ENCODE peak calls at places on chromosomes 5 and 9, in ten cellular contexts. T, S, R, Z, I, A, E, M, U and O are unnamed samples.

GRCh38 chr5:6576861-6577501 is 55.9 kb downstream of the NSUN2 start:
- DNase-seq in A (no peak), T (peak), E (peak), U (no peak), S (no peak), M (peak), R (peak), I (peak), Z (no peak), O (peak)

GRCh38 chr9:97755618-97756267 is 58.6 kb upstream of the XPA start:
- DNase-seq in U (no peak), R (no peak), Z (no peak), A (no peak), M (no peak), T (no peak), E (no peak), I (no peak), S (no peak), O (no peak)

GRCh38 chr9:14251146-14252071 is 62.5 kb downstream of the NFIB start:
- DNase-seq in S (no peak), T (peak), A (no peak), U (peak), Z (peak), I (peak), E (no peak), R (peak), M (peak), O (no peak)

GRCh38 chr5:170132642-170133448 is 27.1 kb downstream of the FOXI1 start:
- DNase-seq in S (no peak), T (peak), U (no peak), A (no peak), E (peak), Z (no peak), M (no peak), I (peak), R (peak), O (no peak)

GRCh38 chr9:95627802-95628201 is 111.0 kb upstream of the PTCH1 start:
- DNase-seq in Z (no peak), U (no peak), A (no peak), T (no peak), S (no peak), M (no peak), R (no peak), I (no peak), E (no peak), O (no peak)

GRCh38 chr9:7967093-7967827 is 167.7 kb upstream of the DMAC1 start:
- DNase-seq in Z (no peak), U (no peak), A (no peak), E (no peak), I (no peak), M (no peak), T (no peak), S (no peak), R (no peak), O (no peak)

GRCh38 chr5:138986186-138986775 is 111.1 kb upstream of the LRRTM2 start:
- DNase-seq in Z (no peak), U (no peak), S (no peak), T (no peak), R (peak), E (no peak), M (no peak), A (no peak), I (peak), O (no peak)

GRCh38 chr5:14871084-14871572 is 450 bp downstream of the ANKH start:
- DNase-seq in I (no peak), M (no peak), R (no peak), E (no peak), U (peak), T (no peak), A (peak), Z (peak), S (no peak), O (peak)

GRCh38 chr5:57724836-57725235 is 242.2 kb upstream of the ACTBL2 start:
- DNase-seq in E (peak), T (no peak), A (no peak), M (no peak), Z (no peak), U (no peak), R (peak), I (no peak), S (no peak), O (no peak)

GRCh38 chr5:73178265-73178664 is 5.3 kb downstream of the TMEM174 start:
- DNase-seq in Z (no peak), R (no peak), E (no peak), U (no peak), S (no peak), T (no peak), I (no peak), A (no peak), M (no peak), O (no peak)

GRCh38 chr9:112421771-112422222 is 41.9 kb downstream of the HSDL2 start:
- DNase-seq in T (no peak), R (no peak), M (no peak), U (peak), E (no peak), A (no peak), Z (no peak), S (no peak), I (peak), O (no peak)

GRCh38 chr9:126704157-126704941 is 90.6 kb downstream of the LMX1B start:
- DNase-seq in Z (no peak), M (no peak), T (peak), S (no peak), R (peak), A (no peak), E (no peak), U (no peak), I (peak), O (no peak)

GRCh38 chr9:21788752-21789151 is 13.7 kb upstream of the MTAP start:
- DNase-seq in R (peak), A (no peak), E (no peak), S (no peak), U (no peak), I (no peak), T (peak), Z (no peak), M (no peak), O (no peak)

GRCh38 chr5:156191547-156191946 is 135.4 kb upstream of the SGCD start:
- DNase-seq in T (no peak), I (no peak), A (no peak), Z (no peak), R (no peak), E (no peak), M (no peak), U (no peak), S (no peak), O (no peak)

GRCh38 chr5:946720-947625 is 54.3 kb downstream of the TRIP13 start:
- DNase-seq in S (no peak), Z (no peak), T (no peak), A (no peak), M (no peak), E (no peak), R (no peak), U (no peak), I (no peak), O (no peak)

GRCh38 chr9:133995012-133995896 is 3.1 kb upstream of the VAV2 start:
- DNase-seq in S (no peak), E (no peak), A (no peak), R (no peak), M (no peak), U (no peak), Z (no peak), T (no peak), I (no peak), O (no peak)

GRCh38 chr9:16982780-16983179 is 112.3 kb upstream of the BNC2 start:
- DNase-seq in E (no peak), T (no peak), R (no peak), U (no peak), I (no peak), S (no peak), A (no peak), Z (no peak), M (no peak), O (no peak)

GRCh38 chr9:121692606-121693505 is 41.4 kb downstream of the DAB2IP start:
- DNase-seq in M (no peak), I (no peak), U (peak), E (peak), S (no peak), A (no peak), Z (no peak), R (peak), T (no peak), O (no peak)

GRCh38 chr5:6083311-6083941 is 294.9 kb downstream of the MED10 start:
- DNase-seq in A (peak), R (peak), T (no peak), S (no peak), M (no peak), I (no peak), U (no peak), E (no peak), Z (no peak), O (no peak)

GRCh38 chr5:59416441-59416840 is 477.1 kb downstream of the PDE4D start:
- DNase-seq in A (no peak), S (no peak), M (no peak), E (peak), R (peak), U (no peak), T (peak), Z (no peak), I (peak), O (no peak)

GRCh38 chr5:1718669-1719068 is 81.0 kb downstream of the MRPL36 start:
- DNase-seq in Z (no peak), S (no peak), R (peak), M (no peak), A (no peak), T (peak), U (no peak), E (no peak), I (no peak), O (no peak)

GRCh38 chr9:109166171-109166770 is 778 bp downstream of the FRRS1L start:
- DNase-seq in M (no peak), Z (no peak), I (no peak), E (no peak), T (no peak), S (no peak), R (no peak), A (no peak), U (no peak), O (peak)

GRCh38 chr9:135965124-135965756 is 4.1 kb upstream of the UBAC1 start:
- DNase-seq in I (no peak), Z (no peak), T (no peak), E (no peak), S (no peak), A (no peak), M (no peak), U (no peak), R (no peak), O (no peak)

GRCh38 chr9:137116728-137117127 is 2.2 kb upstream of the DPP7 start:
- DNase-seq in A (no peak), U (no peak), R (no peak), S (no peak), M (no peak), E (no peak), Z (no peak), I (peak), T (no peak), O (no peak)

GRCh38 chr9:38680827-38681226 is 39.1 kb downstream of the FAM240B start:
- DNase-seq in E (no peak), T (peak), I (peak), Z (no peak), U (no peak), R (peak), M (no peak), A (peak), S (no peak), O (no peak)

GRCh38 chr5:135718151-135718550 is 116.3 kb upstream of the SLC25A48 start:
- DNase-seq in I (peak), Z (no peak), U (no peak), E (no peak), A (no peak), R (peak), M (no peak), T (no peak), S (no peak), O (no peak)

GRCh38 chr9:87113892-87114291 is 166.6 kb upstream of the GAS1 start:
- DNase-seq in T (peak), E (no peak), A (no peak), Z (no peak), I (no peak), S (no peak), M (no peak), U (no peak), R (no peak), O (no peak)

GRCh38 chr9:18184034-18184800 is 289.7 kb upstream of the ADAMTSL1 start:
- DNase-seq in Z (no peak), I (peak), S (no peak), R (no peak), M (no peak), U (no peak), E (no peak), A (no peak), T (no peak), O (no peak)

GRCh38 chr9:124776952-124777645 is at the start of gene OLFML2A:
- DNase-seq in T (no peak), S (no peak), R (peak), A (peak), U (no peak), M (no peak), E (no peak), I (no peak), Z (no peak), O (peak)

GRCh38 chr9:80467632-80468031 is 895.9 kb downstream of the TLE4 start:
- DNase-seq in E (no peak), A (no peak), T (no peak), R (peak), S (no peak), Z (no peak), I (peak), U (no peak), M (no peak), O (no peak)

GRCh38 chr5:158058208-158058607 is 199.3 kb upstream of the CLINT1 start:
- DNase-seq in M (no peak), S (no peak), I (no peak), Z (no peak), T (no peak), R (peak), A (no peak), E (no peak), U (no peak), O (no peak)

GRCh38 chr5:62578540-62578939 is at the start of gene LRRC70:
- DNase-seq in M (peak), E (peak), R (no peak), S (no peak), Z (no peak), U (no peak), A (no peak), T (peak), I (peak), O (no peak)

GRCh38 chr5:96487859-96488258 is 54.8 kb upstream of the PCSK1 start:
- DNase-seq in I (no peak), T (no peak), R (peak), A (no peak), Z (no peak), S (no peak), E (no peak), U (no peak), M (no peak), O (no peak)

GRCh38 chr5:174777545-174777944 is 53.2 kb downstream of the MSX2 start:
- DNase-seq in R (no peak), Z (no peak), I (no peak), T (peak), A (no peak), S (no peak), E (no peak), U (no peak), M (no peak), O (no peak)

GRCh38 chr5:77935516-77936364 is 159.6 kb upstream of the TBCA start:
- DNase-seq in Z (no peak), R (no peak), I (peak), M (peak), S (no peak), U (no peak), A (no peak), T (peak), E (no peak), O (no peak)

GRCh38 chr5:113331201-113331551 is 103.6 kb downstream of the TSSK1B start:
- DNase-seq in U (no peak), S (no peak), I (peak), Z (no peak), A (no peak), T (peak), R (peak), E (no peak), M (no peak), O (no peak)

GRCh38 chr5:113340537-113340936 is 94.3 kb downstream of the TSSK1B start:
- DNase-seq in E (no peak), M (no peak), A (no peak), Z (no peak), I (peak), S (no peak), T (no peak), U (no peak), R (peak), O (no peak)

GRCh38 chr5:113337515-113338140 is 97.2 kb downstream of the TSSK1B start:
- DNase-seq in U (no peak), A (no peak), I (no peak), R (peak), T (peak), E (no peak), Z (no peak), S (no peak), M (no peak), O (no peak)

GRCh38 chr5:113338628-113339027 is 96.2 kb downstream of the TSSK1B start:
- DNase-seq in S (no peak), U (no peak), M (no peak), A (no peak), R (peak), T (no peak), E (no peak), Z (no peak), I (no peak), O (no peak)

DNA sequence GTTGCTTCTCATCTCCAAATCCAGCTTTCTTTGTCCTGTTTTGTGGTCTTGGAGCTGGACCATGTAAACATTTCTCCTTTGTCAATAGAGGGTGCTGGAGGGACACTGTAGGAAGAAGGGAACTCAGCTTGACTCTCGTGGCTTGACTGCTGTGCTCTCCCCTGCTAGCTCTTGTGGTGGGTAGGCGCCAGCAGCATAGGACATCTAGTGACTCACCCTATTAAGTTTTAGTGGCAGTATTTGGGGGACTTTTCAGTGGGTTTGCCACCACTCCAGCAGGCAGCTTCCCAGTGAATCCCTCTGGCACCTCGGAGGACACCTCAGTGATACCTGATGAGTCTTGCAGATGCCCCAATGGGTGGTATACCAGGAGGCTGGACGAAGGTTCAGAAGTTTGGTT is 97.8 kb downstream of the TSSK1B start:
- DNase-seq in A (peak), S (no peak), R (peak), E (no peak), I (peak), T (peak), U (peak), Z (peak), M (no peak), O (no peak)
- TF ChIP-seq CTCF in A (no peak), S (no peak), R (peak), E (peak), I (peak), T (peak), U (peak), Z (peak), M (peak), O (peak)

GRCh38 chr9:25964239-25964638 is 286.0 kb upstream of the TUSC1 start:
- DNase-seq in T (peak), I (peak), R (peak), M (no peak), U (no peak), E (peak), A (peak), Z (no peak), S (no peak), O (peak)
- TF ChIP-seq CTCF in T (peak), I (peak), R (peak), M (peak), U (peak), E (peak), A (peak), Z (peak), S (peak), O (peak)

GRCh38 chr5:34548086-34548403 is 108.1 kb upstream of the RAI14 start:
- DNase-seq in U (no peak), R (no peak), I (no peak), E (no peak), M (no peak), Z (no peak), A (no peak), T (no peak), S (no peak), O (no peak)
- TF ChIP-seq CTCF in U (no peak), R (no peak), I (no peak), E (no peak), M (no peak), Z (no peak), A (no peak), T (no peak), S (no peak), O (no peak)

DNA sequence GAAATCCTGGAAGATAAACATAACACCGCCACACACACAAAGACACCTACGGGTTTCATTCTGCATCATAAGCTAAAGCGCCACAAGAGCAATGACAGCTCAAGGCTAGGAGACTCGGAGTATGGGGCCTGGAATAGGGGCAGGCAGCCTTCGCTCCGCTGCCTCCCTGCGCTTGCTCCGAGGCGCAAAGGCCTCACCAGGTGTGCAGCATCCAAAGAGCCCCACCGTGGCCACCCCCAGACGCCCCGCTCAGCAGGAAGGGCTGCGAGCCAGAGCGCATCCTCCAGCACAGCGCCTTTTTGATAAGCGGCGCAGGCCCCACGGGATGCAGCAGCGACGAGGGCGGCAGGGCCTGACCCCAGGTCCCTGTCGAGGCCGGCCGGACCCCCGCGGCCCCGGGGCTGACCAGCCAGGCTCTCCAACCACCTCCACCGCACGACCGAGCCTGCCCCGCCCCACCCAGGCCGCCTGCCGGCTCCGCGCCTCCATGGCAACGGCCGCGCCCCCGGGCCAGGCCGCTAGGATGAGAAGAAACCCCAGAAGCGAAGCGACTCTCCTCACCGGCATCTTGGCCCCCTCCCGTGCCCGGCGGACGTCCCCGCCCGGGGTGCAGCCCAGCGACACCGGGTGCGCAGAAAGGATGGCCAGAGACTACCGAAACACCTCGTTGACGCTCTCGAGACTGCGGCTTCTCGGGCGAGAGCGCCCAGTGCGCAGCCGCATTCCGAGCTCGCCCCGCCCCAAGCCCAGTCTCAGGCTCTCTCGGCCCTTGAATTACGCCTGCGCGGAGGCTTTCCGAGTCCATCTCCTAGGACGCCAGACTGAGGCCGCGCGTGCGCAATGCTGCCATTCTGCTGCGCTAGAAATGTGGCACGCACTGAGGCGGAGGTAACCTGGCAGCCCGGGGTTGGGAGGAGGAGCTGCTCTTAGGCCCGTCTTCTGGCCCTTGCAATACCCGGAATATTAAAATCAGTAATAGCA is at the start of gene KIF3A:
- DNase-seq in A (peak), R (peak), U (peak), M (peak), S (peak), E (peak), I (peak), Z (peak), T (peak), O (peak)
- TF ChIP-seq CTCF in A (peak), R (no peak), U (peak), M (no peak), S (no peak), E (no peak), I (peak), Z (peak), T (no peak), O (peak)

GRCh38 chr9:131860430-131860829 is 120.6 kb upstream of the RAPGEF1 start:
- DNase-seq in S (no peak), R (no peak), I (no peak), Z (no peak), T (no peak), A (no peak), M (no peak), E (no peak), U (no peak), O (no peak)

GRCh38 chr9:131853434-131853833 is 113.6 kb upstream of the RAPGEF1 start:
- DNase-seq in A (no peak), U (no peak), S (no peak), T (no peak), Z (no peak), R (no peak), I (no peak), E (no peak), M (no peak), O (no peak)

GRCh38 chr9:131854334-131854733 is 114.5 kb upstream of the RAPGEF1 start:
- DNase-seq in R (no peak), M (no peak), Z (peak), E (no peak), S (no peak), I (peak), U (no peak), T (no peak), A (peak), O (no peak)

GRCh38 chr9:131854906-131855504 is 115.1 kb upstream of the RAPGEF1 start:
- DNase-seq in Z (no peak), M (no peak), S (no peak), R (no peak), U (no peak), I (peak), T (peak), E (no peak), A (peak), O (no peak)

DNA sequence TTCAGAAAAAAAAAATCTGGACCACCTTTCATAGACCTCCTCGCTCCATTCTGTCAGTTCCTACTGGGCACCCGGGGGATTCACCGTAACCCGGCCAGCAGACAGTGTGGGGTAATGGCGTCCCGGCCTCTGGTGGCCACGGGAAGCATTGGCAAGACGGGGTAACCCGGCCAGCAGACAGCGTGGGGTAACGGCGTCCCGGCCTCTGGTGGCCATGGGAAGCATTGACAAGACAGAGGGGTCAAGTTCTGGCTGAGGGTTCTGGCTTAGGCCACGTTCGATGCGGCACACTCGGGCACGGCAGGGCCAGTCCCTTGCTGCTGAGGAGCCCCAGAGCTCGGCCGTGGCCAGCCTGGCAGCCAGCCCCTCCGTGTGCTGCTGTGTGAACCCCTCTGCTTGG is 116.2 kb upstream of the RAPGEF1 start:
- DNase-seq in S (no peak), E (no peak), U (no peak), I (no peak), Z (no peak), M (no peak), R (no peak), T (no peak), A (no peak), O (no peak)
- TF ChIP-seq CTCF in S (no peak), E (no peak), U (no peak), I (no peak), Z (no peak), M (no peak), R (no peak), T (no peak), A (peak), O (no peak)